ENCODE peak calls at places on chromosomes 2 and 18, in six cellular contexts. R is RWPE2, U is tibial artery, X is foreskin fibroblast, D is keratinocyte, S is adrenal gland. P is an unnamed sample.

GRCh38 chr2:186891219-186891621 is 42.2 kb upstream of the ZSWIM2 start:
- DNase-seq in R (no peak), U (no peak), X (peak), D (no peak), S (no peak), P (no peak)

GRCh38 chr2:235740821-235741220 is 247.0 kb downstream of the AGAP1 start:
- DNase-seq in R (no peak), U (no peak), X (peak), D (no peak), S (no peak), P (no peak)

GRCh38 chr2:121151311-121152109 is 133.5 kb downstream of the TFCP2L1 start:
- DNase-seq in R (no peak), U (no peak), X (no peak), D (no peak), S (no peak), P (no peak)

GRCh38 chr2:158047156-158047611 is 54.5 kb upstream of the UPP2 start:
- DNase-seq in R (no peak), U (no peak), X (no peak), D (no peak), S (no peak), P (peak)

GRCh38 chr2:10007921-10008808 is 35.2 kb upstream of the KLF11 start:
- DNase-seq in R (no peak), U (peak), X (no peak), D (no peak), S (no peak), P (no peak)

GRCh38 chr2:43269074-43269572 is 42.7 kb upstream of the ZFP36L2 start:
- DNase-seq in R (no peak), U (peak), X (peak), D (no peak), S (peak), P (peak)

GRCh38 chr2:33336036-33336625 is 140.3 kb upstream of the RASGRP3 start:
- DNase-seq in R (no peak), U (no peak), X (no peak), D (no peak), S (no peak), P (no peak)

GRCh38 chr2:3299130-3299529 is 78.5 kb downstream of the EIPR1 start:
- DNase-seq in R (no peak), U (peak), X (no peak), D (no peak), S (no peak), P (no peak)

GRCh38 chr2:46563110-46563731 is 83.9 kb downstream of the TMEM247 start:
- DNase-seq in R (no peak), U (no peak), X (no peak), D (no peak), S (no peak), P (no peak)

GRCh38 chr2:216653093-216653799 is 20.0 kb downstream of the IGFBP2 start:
- DNase-seq in R (no peak), U (no peak), X (no peak), D (no peak), S (no peak), P (no peak)

GRCh38 chr2:231819449-231820042 is 33.3 kb downstream of the COPS7B start:
- DNase-seq in R (no peak), U (no peak), X (no peak), D (no peak), S (no peak), P (no peak)

GRCh38 chr18:23689616-23690504 is 607 bp downstream of the LAMA3 start:
- DNase-seq in R (peak), U (peak), X (peak), D (no peak), S (peak), P (no peak)
- TF ChIP-seq CTCF in R (peak), U (no peak), X (no peak), D (no peak), S (no peak), P (no peak)

DNA sequence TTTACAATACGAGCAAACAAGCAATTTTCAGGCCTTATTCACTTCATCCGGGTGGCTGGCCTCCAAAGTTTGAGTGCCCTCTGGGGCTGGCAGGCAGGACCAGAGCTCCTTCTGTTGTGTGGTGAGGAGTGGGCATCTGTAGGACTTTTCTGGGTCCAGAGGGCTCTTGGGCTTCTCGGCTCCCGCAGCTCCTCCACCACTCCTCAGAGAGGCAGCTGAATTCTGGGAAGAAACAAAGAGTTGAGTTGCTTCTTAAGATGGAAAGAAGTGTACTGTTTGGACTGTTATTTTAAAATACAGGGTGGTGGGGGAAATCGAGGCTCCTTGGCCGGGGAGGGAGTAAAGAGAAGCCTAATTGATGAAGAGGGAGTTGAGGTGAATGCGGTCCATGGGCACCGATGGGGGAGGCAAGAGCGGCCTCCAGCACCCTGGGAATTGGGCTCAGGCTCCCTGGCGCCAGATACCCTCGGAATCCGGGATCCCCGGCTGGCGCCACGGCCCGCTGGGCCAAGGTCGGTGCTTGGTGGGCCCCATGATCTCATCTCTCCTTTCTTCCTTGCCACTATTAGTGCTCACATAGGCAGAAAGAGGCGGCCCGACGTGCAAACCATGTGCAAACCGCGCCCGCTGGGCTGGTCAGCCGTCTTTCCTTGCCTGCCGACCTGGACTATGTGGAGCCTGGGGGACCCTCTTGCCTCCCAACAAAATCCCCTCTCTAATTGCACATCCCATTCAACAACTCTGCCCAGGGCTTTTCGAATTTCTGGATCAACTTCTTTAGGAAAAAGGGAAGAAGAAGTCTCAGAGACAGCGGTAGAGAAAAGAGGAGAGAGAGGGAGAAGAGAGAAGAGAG is 664 bp upstream of the SIX3 start:
- DNase-seq in R (no peak), U (no peak), X (no peak), D (no peak), S (no peak), P (no peak)
- H3K4me3 ChIP-seq in R (no peak), U (peak), X (no peak), D (no peak), S (no peak), P (no peak)

DNA sequence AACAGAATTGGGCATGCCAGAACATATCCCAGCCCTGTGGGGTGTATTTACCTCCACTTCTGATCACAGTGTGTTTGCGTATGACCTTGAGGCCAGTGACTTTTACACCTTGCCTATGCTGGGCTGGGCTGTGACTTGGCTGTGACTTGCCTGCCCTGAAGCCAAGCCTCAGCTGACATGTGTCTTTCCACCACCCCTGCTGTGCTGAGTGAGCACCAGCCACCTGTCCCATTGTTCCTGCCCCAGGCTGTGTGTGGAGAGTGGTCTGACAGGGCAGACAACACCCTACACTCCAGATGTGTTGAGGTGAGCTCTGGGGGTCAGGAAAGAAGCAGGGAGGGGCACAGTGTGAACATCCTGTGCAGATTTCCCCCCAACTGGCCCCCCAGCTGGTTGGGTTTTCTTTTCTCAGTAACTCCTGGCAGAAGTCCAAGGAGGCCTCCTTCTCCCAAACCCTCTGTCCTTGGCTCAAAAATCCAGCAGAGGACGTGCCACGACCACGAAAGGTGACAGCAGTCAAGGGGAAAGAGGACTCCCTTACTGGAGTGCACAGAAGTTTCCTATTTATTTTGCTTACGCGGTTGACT is 5.1 kb upstream of the STEAP3 start:
- DNase-seq in R (no peak), U (no peak), X (peak), D (no peak), S (peak), P (peak)
- TF ChIP-seq CTCF in R (peak), U (peak), X (peak), D (no peak), S (peak), P (peak)

DNA sequence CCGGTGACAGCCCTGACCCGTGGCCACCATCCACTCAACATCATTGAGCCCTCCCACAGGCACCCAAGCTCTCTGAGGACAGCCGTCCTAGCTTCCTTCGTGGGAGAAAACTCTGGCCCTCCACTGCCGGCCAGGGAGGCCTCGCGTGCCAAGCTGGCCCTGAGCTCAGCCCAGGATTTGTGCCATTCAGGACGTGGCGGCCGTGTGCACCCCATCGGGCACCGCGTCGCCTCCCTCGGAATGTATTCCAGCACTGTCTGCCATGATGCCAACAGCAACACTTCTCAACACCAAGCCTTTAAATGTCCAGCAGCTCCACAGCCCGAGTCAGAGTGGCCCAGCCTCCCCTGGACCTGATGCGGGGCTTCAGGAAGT is 35.7 kb downstream of the ZNF516 start:
- DNase-seq in R (no peak), U (no peak), X (no peak), D (no peak), S (peak), P (no peak)
- H3K4me3 ChIP-seq in R (no peak), U (peak), X (no peak), D (no peak), S (no peak), P (peak)

DNA sequence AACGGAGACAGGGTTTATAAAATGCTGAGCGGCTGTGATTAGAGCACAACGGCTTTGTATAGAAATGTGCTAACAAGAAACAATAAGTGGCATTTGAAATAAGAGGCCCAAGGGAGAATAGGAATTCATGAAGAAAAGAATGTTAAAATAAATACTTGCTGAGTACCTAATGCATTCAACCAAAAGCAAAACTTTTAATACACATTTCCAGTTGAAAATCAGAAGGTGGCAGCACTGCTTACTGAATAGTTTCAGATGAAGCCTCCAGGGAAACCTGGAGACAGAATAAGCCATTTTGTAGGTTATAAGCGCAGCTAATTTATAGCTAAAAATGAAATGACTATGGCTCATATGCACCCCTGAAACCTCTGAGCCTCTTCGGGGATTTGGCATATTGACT is 286.6 kb downstream of the DPP10 start:
- DNase-seq in R (no peak), U (no peak), X (no peak), D (no peak), S (no peak), P (no peak)
- TF ChIP-seq CTCF in R (peak), U (no peak), X (no peak), D (no peak), S (peak), P (no peak)

GRCh38 chr2:221574231-221574570 is 2.1 kb upstream of the EPHA4 start:
- DNase-seq in R (no peak), U (no peak), X (no peak), D (no peak), S (no peak), P (no peak)
- H3K4me3 ChIP-seq in R (no peak), U (peak), X (peak), D (peak), S (no peak), P (peak)

GRCh38 chr2:238847841-238848565 is at the start of gene TWIST2:
- DNase-seq in R (peak), U (peak), X (peak), D (no peak), S (peak), P (peak)
- TF ChIP-seq CTCF in R (peak), U (peak), X (no peak), D (no peak), S (no peak), P (peak)

DNA sequence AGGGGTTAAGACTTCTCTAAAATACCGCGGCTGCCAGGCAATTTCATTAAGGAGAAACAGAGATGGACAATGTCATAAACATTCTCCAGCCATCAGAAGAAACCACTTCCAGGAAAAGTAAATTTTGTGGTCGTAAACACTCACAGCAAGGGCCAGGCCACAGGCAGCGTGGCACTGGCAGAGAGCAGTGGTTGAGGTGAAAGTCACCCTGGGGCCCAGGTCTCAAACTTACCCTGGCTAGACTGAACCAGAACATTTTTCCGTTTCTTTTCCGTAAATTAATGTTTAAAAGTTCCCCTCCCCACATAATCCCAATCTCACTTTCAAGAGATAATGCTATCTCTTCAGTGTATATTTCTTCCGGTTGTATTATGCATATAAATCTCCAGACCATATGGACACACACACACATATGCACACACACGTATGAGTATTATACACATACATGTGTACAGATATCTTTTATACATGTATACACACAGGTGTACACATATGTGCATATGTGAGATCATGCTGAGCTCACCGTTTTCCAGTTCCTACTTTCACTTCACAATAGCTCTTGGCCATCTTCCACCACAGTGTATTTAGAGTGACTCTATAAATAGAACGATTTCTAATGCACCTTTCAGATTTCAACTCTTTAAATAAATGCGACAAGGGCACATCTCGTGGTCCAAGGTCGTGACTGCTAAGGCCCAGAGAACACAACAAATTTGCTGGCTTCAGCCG is 90.1 kb downstream of the MALT1 start:
- DNase-seq in R (no peak), U (peak), X (no peak), D (no peak), S (no peak), P (no peak)
- H3K4me3 ChIP-seq in R (no peak), U (no peak), X (no peak), D (no peak), S (no peak), P (no peak)

GRCh38 chr2:85413592-85414421 is 3.6 kb upstream of the CAPG start:
- DNase-seq in R (no peak), U (no peak), X (peak), D (peak), S (no peak), P (peak)
- TF ChIP-seq CTCF in R (no peak), U (peak), X (no peak), D (no peak), S (no peak), P (no peak)

P was measured in astrocyte of the spinal cord.